ENCODE peak calls at places on chromosomes 1 and 21, in eight cellular contexts. One of them, this sample, is unnamed.

GRCh38 chr1:67618285-67619018 is 66.5 kb upstream of the GADD45A start:
- DNase-seq in heart right ventricle: peak; percentile 53
- DNase-seq in K562: no peak
- DNase-seq in tibial artery: peak; percentile 87
- DNase-seq in ovary: peak; percentile 79
- DNase-seq in mammary epithelial cell: peak; percentile 96
- DNase-seq in GM20000: no peak
- DNase-seq in psoas muscle: peak; percentile 62
- DNase-seq in this sample: no peak

GRCh38 chr1:89688607-89689006 is 55.7 kb downstream of the LRRC8C start:
- DNase-seq in heart right ventricle: no peak
- DNase-seq in tibial artery: no peak
- DNase-seq in psoas muscle: no peak
- DNase-seq in mammary epithelial cell: no peak
- DNase-seq in GM20000: no peak
- DNase-seq in ovary: no peak
- DNase-seq in K562: peak; percentile 28
- DNase-seq in this sample: no peak

GRCh38 chr1:8481650-8482380 is 163.9 kb downstream of the SLC45A1 start:
- DNase-seq in heart right ventricle: no peak
- DNase-seq in mammary epithelial cell: no peak
- DNase-seq in K562: no peak
- DNase-seq in ovary: no peak
- DNase-seq in psoas muscle: no peak
- DNase-seq in GM20000: no peak
- DNase-seq in tibial artery: no peak
- DNase-seq in this sample: no peak

GRCh38 chr1:31783846-31784245 is 19.7 kb upstream of the ADGRB2 start:
- DNase-seq in K562: no peak
- DNase-seq in tibial artery: peak; percentile 39
- DNase-seq in ovary: no peak
- DNase-seq in psoas muscle: peak; percentile 25
- DNase-seq in mammary epithelial cell: no peak
- DNase-seq in heart right ventricle: no peak
- DNase-seq in GM20000: no peak
- DNase-seq in this sample: peak; percentile 25

GRCh38 chr1:168585191-168585590 is 8.8 kb downstream of the XCL1 start:
- DNase-seq in psoas muscle: no peak
- DNase-seq in tibial artery: no peak
- DNase-seq in ovary: no peak
- DNase-seq in GM20000: no peak
- DNase-seq in mammary epithelial cell: peak; percentile 50
- DNase-seq in heart right ventricle: peak; percentile 17
- DNase-seq in K562: no peak
- DNase-seq in this sample: no peak

GRCh38 chr1:9609998-9610397 is 21.3 kb downstream of the TMEM201 start:
- DNase-seq in psoas muscle: no peak
- DNase-seq in tibial artery: no peak
- DNase-seq in heart right ventricle: peak; percentile 50
- DNase-seq in ovary: no peak
- DNase-seq in K562: no peak
- DNase-seq in mammary epithelial cell: no peak
- DNase-seq in GM20000: no peak
- DNase-seq in this sample: no peak

GRCh38 chr21:32824950-32825349 is 53.4 kb upstream of the PAXBP1 start:
- DNase-seq in ovary: no peak
- DNase-seq in psoas muscle: no peak
- DNase-seq in GM20000: no peak
- DNase-seq in mammary epithelial cell: no peak
- DNase-seq in heart right ventricle: no peak
- DNase-seq in K562: no peak
- DNase-seq in tibial artery: no peak
- DNase-seq in this sample: no peak

GRCh38 chr1:64769482-64769881 is 24.6 kb downstream of the RAVER2 start:
- DNase-seq in GM20000: no peak
- DNase-seq in K562: no peak
- DNase-seq in mammary epithelial cell: no peak
- DNase-seq in ovary: no peak
- DNase-seq in heart right ventricle: no peak
- DNase-seq in tibial artery: no peak
- DNase-seq in psoas muscle: no peak
- DNase-seq in this sample: no peak

GRCh38 chr1:30695481-30695880 is 27.9 kb downstream of the MATN1 start:
- DNase-seq in K562: no peak
- DNase-seq in GM20000: no peak
- DNase-seq in ovary: no peak
- DNase-seq in psoas muscle: peak; percentile 86
- DNase-seq in mammary epithelial cell: no peak
- DNase-seq in heart right ventricle: no peak
- DNase-seq in tibial artery: peak; percentile 86
- DNase-seq in this sample: no peak

GRCh38 chr1:150971583-150972416 is 2.8 kb downstream of the CERS2 start:
- DNase-seq in ovary: no peak
- DNase-seq in K562: peak; percentile 71
- DNase-seq in psoas muscle: no peak
- DNase-seq in mammary epithelial cell: no peak
- DNase-seq in heart right ventricle: no peak
- DNase-seq in GM20000: no peak
- DNase-seq in tibial artery: no peak
- DNase-seq in this sample: peak; percentile 63
- TF ChIP-seq CTCF in ovary: no peak
- TF ChIP-seq CTCF in K562: peak; percentile 46
- TF ChIP-seq CTCF in psoas muscle: no peak
- TF ChIP-seq CTCF in mammary epithelial cell: no peak
- TF ChIP-seq CTCF in heart right ventricle: no peak
- TF ChIP-seq CTCF in GM20000: no peak
- TF ChIP-seq CTCF in tibial artery: no peak
- TF ChIP-seq CTCF in this sample: peak; percentile 48

GRCh38 chr1:14826172-14826636 is 227.7 kb downstream of the KAZN start:
- DNase-seq in ovary: peak; percentile 32
- DNase-seq in tibial artery: no peak
- DNase-seq in mammary epithelial cell: no peak
- DNase-seq in heart right ventricle: no peak
- DNase-seq in K562: peak; percentile 40
- DNase-seq in GM20000: no peak
- DNase-seq in psoas muscle: no peak
- DNase-seq in this sample: no peak
- TF ChIP-seq CTCF in ovary: peak; percentile 37
- TF ChIP-seq CTCF in tibial artery: no peak
- TF ChIP-seq CTCF in mammary epithelial cell: no peak
- TF ChIP-seq CTCF in heart right ventricle: no peak
- TF ChIP-seq CTCF in K562: no peak
- TF ChIP-seq CTCF in GM20000: no peak
- TF ChIP-seq CTCF in psoas muscle: no peak
- TF ChIP-seq CTCF in this sample: no peak

GRCh38 chr1:178057131-178057765 is 36.7 kb upstream of the RASAL2 start:
- DNase-seq in ovary: no peak
- DNase-seq in mammary epithelial cell: no peak
- DNase-seq in K562: no peak
- DNase-seq in GM20000: no peak
- DNase-seq in psoas muscle: no peak
- DNase-seq in tibial artery: no peak
- DNase-seq in heart right ventricle: peak; percentile 59
- DNase-seq in this sample: no peak

GRCh38 chr1:178055779-178056471 is 38.0 kb upstream of the RASAL2 start:
- DNase-seq in tibial artery: no peak
- DNase-seq in GM20000: peak; percentile 73
- DNase-seq in heart right ventricle: peak; percentile 38
- DNase-seq in ovary: no peak
- DNase-seq in psoas muscle: no peak
- DNase-seq in K562: peak; percentile 3
- DNase-seq in mammary epithelial cell: no peak
- DNase-seq in this sample: peak; percentile 53

GRCh38 chr1:178057863-178058576 is 35.9 kb upstream of the RASAL2 start:
- DNase-seq in K562: no peak
- DNase-seq in mammary epithelial cell: no peak
- DNase-seq in psoas muscle: peak; percentile 73
- DNase-seq in ovary: peak; percentile 63
- DNase-seq in GM20000: no peak
- DNase-seq in tibial artery: no peak
- DNase-seq in heart right ventricle: peak; percentile 77
- DNase-seq in this sample: no peak

GRCh38 chr1:178052650-178053461 is 41.0 kb upstream of the RASAL2 start:
- DNase-seq in K562: no peak
- DNase-seq in psoas muscle: no peak
- DNase-seq in ovary: no peak
- DNase-seq in heart right ventricle: peak; percentile 23
- DNase-seq in GM20000: no peak
- DNase-seq in mammary epithelial cell: no peak
- DNase-seq in tibial artery: no peak
- DNase-seq in this sample: no peak

DNA sequence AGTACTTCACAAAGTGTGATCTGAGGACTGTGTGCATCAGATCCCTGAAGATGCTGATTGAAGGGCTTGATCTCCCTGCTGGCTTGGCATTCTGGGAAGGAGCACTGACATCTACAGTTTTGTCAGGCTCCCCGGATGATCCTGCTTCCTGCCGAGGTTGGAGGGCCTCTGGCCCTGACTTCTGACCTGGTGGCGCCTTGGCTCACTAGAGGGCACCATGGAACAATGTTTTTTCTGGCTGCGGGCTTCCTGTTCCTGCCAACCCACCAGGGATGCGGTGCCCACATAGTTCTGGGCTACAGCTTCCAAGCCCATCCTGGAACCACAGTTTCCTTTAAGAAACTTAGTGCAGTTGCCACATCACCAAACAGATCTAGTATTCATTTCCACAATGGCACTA is 38.8 kb upstream of the RASAL2 start:
- DNase-seq in K562: peak; percentile 10
- DNase-seq in GM20000: no peak
- DNase-seq in mammary epithelial cell: no peak
- DNase-seq in psoas muscle: no peak
- DNase-seq in heart right ventricle: peak; percentile 48
- DNase-seq in tibial artery: no peak
- DNase-seq in ovary: no peak
- DNase-seq in this sample: no peak
- TF ChIP-seq CTCF in K562: no peak
- TF ChIP-seq CTCF in GM20000: peak; percentile 10
- TF ChIP-seq CTCF in mammary epithelial cell: peak; percentile 64
- TF ChIP-seq CTCF in psoas muscle: peak; percentile 29
- TF ChIP-seq CTCF in heart right ventricle: peak; percentile 6
- TF ChIP-seq CTCF in tibial artery: peak; percentile 27
- TF ChIP-seq CTCF in ovary: no peak
- TF ChIP-seq CTCF in this sample: peak; percentile 37

GRCh38 chr1:150622219-150622975 is 7.0 kb downstream of the ENSA start:
- DNase-seq in K562: peak; percentile 58
- DNase-seq in psoas muscle: peak; percentile 71
- DNase-seq in ovary: peak; percentile 69
- DNase-seq in tibial artery: peak; percentile 77
- DNase-seq in heart right ventricle: peak; percentile 34
- DNase-seq in mammary epithelial cell: no peak
- DNase-seq in GM20000: peak; percentile 23
- DNase-seq in this sample: no peak
- TF ChIP-seq CTCF in K562: no peak
- TF ChIP-seq CTCF in psoas muscle: no peak
- TF ChIP-seq CTCF in ovary: no peak
- TF ChIP-seq CTCF in tibial artery: no peak
- TF ChIP-seq CTCF in heart right ventricle: no peak
- TF ChIP-seq CTCF in mammary epithelial cell: no peak
- TF ChIP-seq CTCF in GM20000: no peak
- TF ChIP-seq CTCF in this sample: no peak

GRCh38 chr1:13573586-13573985 is 10.0 kb upstream of the PDPN start:
- DNase-seq in GM20000: no peak
- DNase-seq in tibial artery: no peak
- DNase-seq in psoas muscle: no peak
- DNase-seq in heart right ventricle: no peak
- DNase-seq in mammary epithelial cell: no peak
- DNase-seq in K562: no peak
- DNase-seq in ovary: no peak
- DNase-seq in this sample: no peak

DNA sequence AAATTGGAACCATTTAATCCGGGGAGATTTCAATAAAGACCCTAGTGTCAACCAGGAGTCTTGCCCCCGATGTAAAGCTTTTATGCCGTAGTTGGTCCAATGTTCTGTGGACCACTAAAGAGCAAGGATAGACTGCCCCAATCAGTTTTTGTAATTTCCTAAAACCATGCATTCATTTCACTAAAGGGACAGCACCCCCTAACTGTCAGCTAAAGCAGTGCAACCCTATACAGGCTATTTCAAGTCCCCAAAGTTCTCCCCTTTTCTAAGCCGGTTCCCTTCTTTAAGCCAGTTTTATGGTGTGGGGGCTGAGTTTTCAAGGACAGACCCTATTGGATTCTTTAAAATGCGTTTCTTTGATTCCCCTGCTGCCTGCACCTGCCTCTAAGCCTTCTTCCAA is 12.7 kb upstream of the PDPN start:
- DNase-seq in GM20000: no peak
- DNase-seq in mammary epithelial cell: no peak
- DNase-seq in heart right ventricle: no peak
- DNase-seq in tibial artery: no peak
- DNase-seq in ovary: no peak
- DNase-seq in psoas muscle: no peak
- DNase-seq in K562: peak; percentile 22
- DNase-seq in this sample: no peak
- TF ChIP-seq CTCF in GM20000: peak; percentile 20
- TF ChIP-seq CTCF in mammary epithelial cell: peak; percentile 24
- TF ChIP-seq CTCF in heart right ventricle: no peak
- TF ChIP-seq CTCF in tibial artery: no peak
- TF ChIP-seq CTCF in ovary: no peak
- TF ChIP-seq CTCF in psoas muscle: peak; percentile 53
- TF ChIP-seq CTCF in K562: peak; percentile 62
- TF ChIP-seq CTCF in this sample: peak; percentile 63

DNA sequence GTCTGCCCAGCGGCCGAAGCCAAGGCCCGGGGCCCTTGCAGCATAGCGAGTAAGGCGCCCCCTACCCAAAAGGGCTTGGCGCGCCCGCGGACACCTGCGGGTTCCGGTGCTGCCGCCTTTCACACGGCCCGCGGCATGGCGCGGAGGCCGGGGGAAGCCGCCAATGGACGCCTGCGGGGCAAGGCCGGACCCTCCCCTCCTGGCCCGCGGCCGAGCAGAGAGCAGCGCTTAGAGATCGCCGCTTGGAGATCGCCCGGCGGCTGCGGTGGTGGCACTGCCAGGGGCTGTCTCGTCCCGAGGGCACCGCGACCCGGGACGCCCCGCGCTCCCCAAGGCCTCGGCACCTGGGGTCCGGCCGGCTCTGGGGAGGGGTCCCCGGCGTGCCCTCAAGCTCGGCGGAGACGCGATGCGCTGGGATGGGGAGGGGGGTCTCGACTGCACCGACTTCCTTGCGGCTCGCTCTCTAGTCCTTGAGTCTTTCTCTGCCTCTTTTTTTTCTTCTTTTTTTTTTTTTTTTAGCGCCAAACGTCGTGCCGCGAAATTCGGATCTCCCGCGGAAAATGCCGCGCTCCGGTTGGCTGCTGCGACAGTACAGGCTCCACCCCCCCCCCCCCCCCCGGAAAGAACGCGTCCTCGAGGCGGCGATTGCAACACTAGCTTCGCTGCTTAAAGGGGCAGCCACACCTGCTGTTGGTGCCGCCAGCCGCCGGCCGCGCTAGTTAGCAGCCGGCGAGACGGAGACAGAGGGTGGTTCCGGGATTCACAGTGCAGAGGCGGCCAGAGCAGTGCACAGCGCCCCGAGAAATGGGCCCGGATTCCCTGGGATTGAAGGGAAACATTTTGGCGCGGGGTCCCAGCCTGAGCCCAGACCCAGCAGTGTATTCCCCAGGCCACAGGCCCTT is at the start of gene E2F2:
- DNase-seq in K562: peak; percentile 97
- DNase-seq in ovary: peak; percentile 80
- DNase-seq in mammary epithelial cell: peak; percentile 84
- DNase-seq in tibial artery: peak; percentile 91
- DNase-seq in psoas muscle: peak; percentile 93
- DNase-seq in heart right ventricle: peak; percentile 76
- DNase-seq in GM20000: peak; percentile 94
- DNase-seq in this sample: peak; percentile 79
- TF ChIP-seq CTCF in K562: peak; percentile 26
- TF ChIP-seq CTCF in ovary: no peak
- TF ChIP-seq CTCF in mammary epithelial cell: peak; percentile 31
- TF ChIP-seq CTCF in tibial artery: no peak
- TF ChIP-seq CTCF in psoas muscle: no peak
- TF ChIP-seq CTCF in heart right ventricle: no peak
- TF ChIP-seq CTCF in GM20000: no peak
- TF ChIP-seq CTCF in this sample: no peak

This sample was measured in CD14-positive monocyte.